ENCODE peak calls at places on chromosomes 2 and 18, in seven cellular contexts. Y is naive B cell, O is AG08396, S is GM23338, G is G401, J is AG09309, L is NCI-H510A. D is an unnamed sample.

GRCh38 chr18:22604390-22604985 is 186.8 kb upstream of the CTAGE1 start:
- DNase-seq in Y (no peak), G (no peak), L (no peak), O (no peak), J (no peak), S (no peak), D (no peak)

GRCh38 chr2:234483568-234484251 is 13.2 kb downstream of the ARL4C start:
- DNase-seq in L (no peak), G (no peak), O (no peak), S (peak), J (no peak), Y (peak), D (no peak)

GRCh38 chr2:240405133-240405532 is 30.3 kb upstream of the GPC1 start:
- DNase-seq in Y (no peak), G (no peak), O (no peak), J (no peak), L (no peak), S (no peak), D (no peak)

GRCh38 chr2:72198532-72199241 is 51.0 kb upstream of the CYP26B1 start:
- DNase-seq in L (no peak), S (no peak), O (peak), J (peak), G (no peak), Y (no peak), D (no peak)

GRCh38 chr2:25165992-25166618 is 2.3 kb downstream of the POMC start:
- DNase-seq in J (no peak), Y (peak), L (peak), S (peak), O (no peak), G (no peak), D (no peak)

GRCh38 chr2:174846218-174846617 is 81.9 kb upstream of the CHRNA1 start:
- DNase-seq in J (no peak), L (no peak), G (no peak), O (no peak), S (no peak), Y (no peak), D (no peak)

GRCh38 chr18:46319793-46320192 is 215.6 kb downstream of the HAUS1 start:
- DNase-seq in Y (no peak), L (no peak), J (no peak), S (no peak), O (no peak), G (no peak), D (no peak)

GRCh38 chr2:42249887-42250286 is 80.7 kb downstream of the EML4 start:
- DNase-seq in Y (no peak), O (no peak), L (peak), S (no peak), G (peak), J (no peak), D (no peak)

D was measured in SW 1271.